ENCODE peak calls at places on chromosome 15, in seven cellular contexts. S, A, E, H, B, F and M are unnamed samples.

GRCh38 chr15:70047386-70048195 is 50.1 kb downstream of the TLE3 start:
- DNase-seq in B (peak; percentile 18), H (peak; percentile 69), A (peak; percentile 47), S (no peak), E (no peak), F (no peak), M (no peak)

GRCh38 chr15:28881170-28881569 is 4.6 kb upstream of the APBA2 start:
- DNase-seq in A (no peak), H (no peak), F (no peak), B (no peak), E (no peak), S (no peak), M (peak; percentile 29)

GRCh38 chr15:60093273-60094067 is 89.4 kb downstream of the FOXB1 start:
- DNase-seq in S (no peak), A (peak; percentile 72), B (no peak), E (no peak), F (peak; percentile 59), H (peak; percentile 44), M (no peak)

GRCh38 chr15:57726411-57726810 is 19.9 kb downstream of the POLR2M start:
- DNase-seq in B (no peak), H (peak; percentile 13), E (no peak), S (no peak), A (no peak), F (no peak), M (peak; percentile 22)

GRCh38 chr15:60551147-60551780 is 72.3 kb upstream of the ICE2 start:
- DNase-seq in S (no peak), F (no peak), H (no peak), E (no peak), B (no peak), A (no peak), M (no peak)

GRCh38 chr15:38886315-38887163 is 321.9 kb upstream of the RASGRP1 start:
- DNase-seq in B (peak; percentile 88), E (peak; percentile 40), A (no peak), H (peak; percentile 90), F (no peak), S (peak; percentile 51), M (peak; percentile 93)

GRCh38 chr15:34790121-34790520 is 5.2 kb downstream of the ACTC1 start:
- DNase-seq in A (no peak), B (no peak), H (no peak), F (no peak), E (no peak), S (no peak), M (no peak)

GRCh38 chr15:47477253-47477652 is 240.1 kb upstream of the SEMA6D start:
- DNase-seq in S (no peak), A (no peak), H (no peak), B (no peak), F (no peak), E (no peak), M (peak; percentile 39)

GRCh38 chr15:68019814-68020525 is 34.1 kb upstream of the PIAS1 start:
- DNase-seq in F (no peak), S (no peak), A (no peak), E (no peak), B (no peak), H (no peak), M (no peak)

GRCh38 chr15:85723960-85724945 is 70.5 kb downstream of the KLHL25 start:
- DNase-seq in E (no peak), H (no peak), F (no peak), B (no peak), S (no peak), A (no peak), M (no peak)

GRCh38 chr15:55796321-55796965 is 53.5 kb upstream of the PRTG start:
- DNase-seq in F (no peak), H (no peak), E (no peak), A (no peak), S (no peak), B (peak; percentile 30), M (peak; percentile 24)

GRCh38 chr15:74036271-74037170 is 42.0 kb downstream of the PML start:
- DNase-seq in E (peak; percentile 60), S (no peak), A (no peak), H (peak; percentile 73), F (peak; percentile 51), B (peak; percentile 85), M (peak; percentile 86)

GRCh38 chr15:90954712-90955671 is at the start of gene RCCD1:
- DNase-seq in A (peak; percentile 97), S (peak; percentile 88), F (peak; percentile 94), H (peak; percentile 93), B (peak; percentile 92), E (peak; percentile 100), M (peak; percentile 96)

GRCh38 chr15:87144775-87145174 is 1065.1 kb downstream of the AGBL1 start:
- DNase-seq in E (no peak), F (no peak), S (no peak), B (peak; percentile 82), A (no peak), H (peak; percentile 24), M (peak; percentile 2)

GRCh38 chr15:77023576-77024272 is 28.8 kb downstream of the PSTPIP1 start:
- DNase-seq in E (no peak), S (no peak), A (peak; percentile 39), B (no peak), H (no peak), F (no peak), M (no peak)

GRCh38 chr15:68619303-68619698 is 40.5 kb downstream of the CORO2B start:
- DNase-seq in A (no peak), B (no peak), S (no peak), E (no peak), F (no peak), H (no peak), M (no peak)

GRCh38 chr15:70578196-70578595 is 185.2 kb downstream of the UACA start:
- DNase-seq in F (no peak), E (no peak), H (no peak), B (no peak), A (no peak), S (no peak), M (no peak)

GRCh38 chr15:38547255-38547997 is 17.2 kb downstream of the RASGRP1 start:
- DNase-seq in F (no peak), B (peak; percentile 80), A (no peak), H (peak; percentile 85), E (no peak), S (peak; percentile 32), M (peak; percentile 77)

GRCh38 chr15:59828262-59828661 is 139.1 kb upstream of the BNIP2 start:
- DNase-seq in E (no peak), B (no peak), H (no peak), S (no peak), A (no peak), F (no peak), M (no peak)

GRCh38 chr15:70672081-70672480 is 91.3 kb downstream of the UACA start:
- DNase-seq in A (no peak), E (no peak), F (no peak), S (no peak), H (peak; percentile 51), B (no peak), M (no peak)

GRCh38 chr15:52733696-52734255 is 54.6 kb upstream of the ATOSA start:
- DNase-seq in F (no peak), H (peak; percentile 15), E (no peak), S (no peak), B (peak; percentile 13), A (no peak), M (no peak)

GRCh38 chr15:93088981-93089854 is at the start of gene RGMA:
- DNase-seq in E (no peak), S (no peak), H (no peak), B (no peak), A (no peak), F (no peak), M (peak; percentile 19)

GRCh38 chr15:39149636-39150035 is 431.2 kb upstream of the THBS1 start:
- DNase-seq in B (no peak), S (no peak), H (no peak), A (no peak), F (no peak), E (no peak), M (no peak)

GRCh38 chr15:99677540-99678134 is 55.6 kb downstream of the LYSMD4 start:
- DNase-seq in E (no peak), B (no peak), S (no peak), A (no peak), F (no peak), H (no peak), M (no peak)

GRCh38 chr15:99686290-99686689 is 46.9 kb downstream of the LYSMD4 start:
- DNase-seq in B (no peak), S (no peak), E (no peak), H (no peak), A (no peak), F (no peak), M (no peak)

GRCh38 chr15:99682455-99682854 is 50.8 kb downstream of the LYSMD4 start:
- DNase-seq in E (no peak), H (peak; percentile 76), B (peak; percentile 84), S (peak; percentile 75), A (no peak), F (no peak), M (peak; percentile 96)

GRCh38 chr15:99683000-99683670 is 50.1 kb downstream of the LYSMD4 start:
- DNase-seq in E (no peak), F (no peak), S (no peak), B (no peak), H (peak; percentile 49), A (no peak), M (peak; percentile 70)
- H3K4me3 ChIP-seq in E (no peak overlapping the region), F (no peak overlapping the region), S (no peak overlapping the region), B (no peak overlapping the region), H (no peak overlapping the region), A (no peak overlapping the region), M (no peak overlapping the region)

GRCh38 chr15:54273928-54274327 is 295.7 kb downstream of the UNC13C start:
- DNase-seq in E (no peak), A (no peak), S (no peak), H (no peak), B (no peak), F (no peak), M (no peak)
- TF ChIP-seq CTCF in E (no peak), A (peak; percentile 9), S (no peak), H (no peak), B (no peak), F (peak; percentile 28), M (no peak)

GRCh38 chr15:75817151-75817935 is 25.9 kb upstream of the UBE2Q2 start:
- DNase-seq in S (no peak), A (no peak), H (no peak), E (no peak), F (no peak), B (peak; percentile 57), M (peak; percentile 50)
- H3K4me3 ChIP-seq in S (no peak overlapping the region), A (no peak overlapping the region), H (no peak overlapping the region), E (peak overlapping the region; percentile 10), F (no peak overlapping the region), B (peak overlapping the region; percentile 36), M (no peak overlapping the region)

GRCh38 chr15:80087104-80087503 is 27.6 kb downstream of the ZFAND6 start:
- DNase-seq in H (no peak), A (no peak), S (no peak), F (no peak), E (no peak), B (no peak), M (no peak)
- TF ChIP-seq CTCF in H (no peak), A (no peak), S (peak; percentile 23), F (no peak), E (peak; percentile 10), B (peak; percentile 40), M (peak; percentile 29)

DNA sequence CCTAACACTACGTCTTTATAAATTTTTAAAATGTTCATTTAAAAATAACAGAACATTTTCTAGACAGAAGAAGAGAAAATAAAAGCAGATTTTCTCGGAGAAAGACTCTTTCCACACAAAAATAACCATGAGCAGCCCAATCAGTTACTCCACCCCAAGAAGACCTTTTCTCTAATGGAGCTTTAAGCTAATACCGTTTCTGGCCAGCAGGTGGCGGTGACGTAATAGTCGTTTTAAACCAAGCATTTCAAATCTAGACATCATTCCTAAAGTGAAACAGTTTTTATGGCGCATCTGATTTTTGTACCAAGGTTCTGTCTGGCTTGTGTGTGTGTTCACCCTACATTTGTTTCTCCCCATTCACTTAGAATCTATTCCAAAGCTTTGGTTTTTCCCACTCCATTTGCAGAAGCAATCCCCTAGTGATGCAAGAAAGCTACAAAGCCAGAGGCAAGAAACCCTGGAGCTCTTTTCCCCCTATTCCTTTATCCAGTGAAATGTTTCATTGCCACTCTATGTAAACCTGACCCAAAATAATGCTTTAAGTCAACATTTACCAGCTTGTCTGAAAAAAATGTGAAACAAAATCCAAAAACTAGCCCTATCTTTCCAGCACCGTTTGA is 336.7 kb upstream of the IGF1R start:
- DNase-seq in A (peak; percentile 58), S (peak; percentile 48), H (peak; percentile 66), B (peak; percentile 79), E (peak; percentile 80), F (peak; percentile 62), M (peak; percentile 76)
- H3K4me3 ChIP-seq in A (no peak overlapping the region), S (no peak overlapping the region), H (no peak overlapping the region), B (peak overlapping the region; percentile 15), E (no peak overlapping the region), F (no peak overlapping the region), M (no peak overlapping the region)